ENCODE peak calls at places on chromosomes 2 and 18, in seven cellular contexts. A is foreskin fibroblast, N is HCT116, P is stomach, C is psoas muscle, L is kidney epithelial cell, E is GM23248. B is an unnamed sample.
A peak's percentile ranks its signal among the peaks of the same experiment; 100 is the strongest.

GRCh38 chr18:34222396-34223163 is 2.1 kb downstream of the NOL4 start:
- DNase-seq in A (no peak), P (no peak), L (no peak), N (no peak), C (peak; percentile 51), E (peak; percentile 29), B (no peak)

GRCh38 chr2:138086556-138086955 is 122.3 kb downstream of the HNMT start:
- DNase-seq in C (no peak), L (no peak), N (no peak), E (peak; percentile 30), A (peak; percentile 43), P (no peak), B (no peak)

GRCh38 chr2:153311432-153311831 is 167.1 kb downstream of the RPRM start:
- DNase-seq in A (no peak), E (no peak), C (no peak), N (no peak), P (no peak), L (no peak), B (no peak)

GRCh38 chr18:21110667-21111350 is 804 bp downstream of the ROCK1 start:
- DNase-seq in E (peak; percentile 55), L (no peak), N (no peak), P (peak; percentile 57), C (peak; percentile 64), A (no peak), B (peak; percentile 47)

GRCh38 chr18:35026407-35027061 is 14.7 kb upstream of the MAPRE2 start:
- DNase-seq in P (no peak), L (no peak), E (no peak), A (no peak), N (no peak), C (no peak), B (no peak)

GRCh38 chr2:205571300-205571858 is 110.9 kb upstream of the NRP2 start:
- DNase-seq in C (no peak), P (no peak), E (no peak), A (no peak), L (no peak), N (no peak), B (no peak)

GRCh38 chr2:146837857-146838256 is 1007.0 kb upstream of the ACVR2A start:
- DNase-seq in E (no peak), C (no peak), P (no peak), L (peak; percentile 60), A (no peak), N (no peak), B (no peak)

GRCh38 chr2:74735544-74735943 is 81.5 kb downstream of the SEMA4F start:
- DNase-seq in E (peak; percentile 27), P (no peak), L (no peak), N (no peak), A (no peak), C (no peak), B (no peak)

GRCh38 chr18:49492694-49493033 is 5.6 kb upstream of the C18orf32 start:
- DNase-seq in N (no peak), E (no peak), P (no peak), L (no peak), A (no peak), C (no peak), B (no peak)

GRCh38 chr18:48535956-48536355 is 2.9 kb upstream of the CTIF start:
- DNase-seq in E (no peak), P (no peak), C (no peak), A (no peak), N (no peak), L (no peak), B (no peak)

GRCh38 chr2:8525582-8526402 is 156.1 kb upstream of the ID2 start:
- DNase-seq in L (peak; percentile 55), E (no peak), P (peak; percentile 93), C (peak; percentile 82), A (no peak), N (no peak), B (peak; percentile 89)

GRCh38 chr2:158969717-158970521 is 1.5 kb downstream of the TANC1 start:
- DNase-seq in C (peak; percentile 53), P (peak; percentile 63), N (no peak), E (peak; percentile 58), A (no peak), L (no peak), B (peak; percentile 49)

GRCh38 chr2:25109822-25110221 is 58.6 kb downstream of the POMC start:
- DNase-seq in A (no peak), C (no peak), P (no peak), E (no peak), N (no peak), L (no peak), B (no peak)

GRCh38 chr2:36058953-36059352 is 296.6 kb upstream of the CRIM1 start:
- DNase-seq in L (no peak), N (no peak), C (no peak), E (peak; percentile 7), P (no peak), A (no peak), B (no peak)

GRCh38 chr2:40507429-40507828 is 55.5 kb upstream of the SLC8A1 start:
- DNase-seq in A (no peak), E (no peak), L (no peak), P (no peak), N (no peak), C (no peak), B (no peak)

GRCh38 chr2:40511661-40512213 is 59.8 kb upstream of the SLC8A1 start:
- DNase-seq in C (peak; percentile 42), P (no peak), E (peak; percentile 82), N (no peak), A (peak; percentile 84), L (no peak), B (peak; percentile 30)

GRCh38 chr2:40516604-40517003 is 64.7 kb upstream of the SLC8A1 start:
- DNase-seq in P (no peak), L (no peak), A (no peak), N (no peak), C (no peak), E (no peak), B (no peak)

DNA sequence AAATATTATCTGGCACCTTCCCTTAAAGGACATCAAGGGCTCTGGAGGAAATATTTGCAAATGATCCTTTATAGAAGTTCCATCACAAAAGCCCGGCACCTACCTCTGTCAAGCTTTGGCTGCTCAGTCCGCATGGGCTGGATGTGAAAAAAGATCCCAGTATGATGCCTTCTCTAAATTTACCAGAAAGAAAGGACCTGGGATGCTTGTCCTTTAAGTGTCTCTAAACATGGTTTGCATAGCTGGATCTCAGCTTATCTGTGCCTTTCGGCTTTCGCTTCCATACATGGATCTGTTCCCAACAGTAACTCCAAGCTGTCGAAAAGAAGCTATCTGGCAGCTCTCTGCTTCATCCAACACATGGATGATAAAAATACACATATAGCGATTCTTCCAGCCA is 60.4 kb upstream of the SLC8A1 start:
- DNase-seq in L (no peak), E (no peak), A (no peak), N (no peak), P (no peak), C (no peak), B (no peak)
- H3K4me3 ChIP-seq in L (no peak overlapping the region), E (peak overlapping the region; percentile 66), A (peak overlapping the region; percentile 19), N (no peak overlapping the region), P (peak overlapping the region; percentile 29), C (peak overlapping the region; percentile 55), B (no peak overlapping the region)

DNA sequence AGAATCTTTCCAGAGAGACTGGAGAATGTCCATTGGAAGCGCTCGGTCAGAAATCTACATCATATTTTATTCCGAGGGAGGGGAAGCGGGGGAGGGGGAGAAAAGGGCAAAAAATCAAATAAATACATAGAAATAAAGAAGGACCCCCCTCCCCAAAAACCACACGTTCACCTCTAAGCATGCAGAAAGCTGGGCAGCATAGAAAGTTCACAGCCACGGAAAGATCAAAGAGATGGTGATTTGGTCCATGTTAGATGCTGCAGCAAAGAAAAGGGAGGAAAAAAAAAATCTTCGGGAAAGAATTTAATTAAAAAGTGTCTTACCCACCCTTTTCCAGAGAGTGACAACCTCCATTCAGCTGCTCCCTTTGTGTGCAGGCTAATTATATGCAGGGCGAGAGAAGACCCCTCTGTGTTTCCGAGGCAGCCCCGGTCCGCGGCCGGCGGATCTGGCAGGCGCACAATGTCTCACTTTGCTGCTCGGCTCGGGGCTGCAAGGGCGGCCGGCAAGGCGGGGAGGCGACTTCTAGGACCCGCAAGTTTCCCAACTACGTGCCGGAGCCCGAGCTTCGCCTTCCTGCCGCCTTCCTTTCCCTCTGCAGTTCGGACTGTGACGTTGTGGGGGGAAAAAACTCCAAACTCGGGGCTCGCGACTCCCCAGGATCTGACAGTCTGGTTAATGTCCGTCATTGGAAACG is 579 bp downstream of the LRRTM1 start:
- DNase-seq in N (no peak), P (no peak), E (peak; percentile 9), L (no peak), A (no peak), C (peak; percentile 41), B (no peak)
- H3K4me3 ChIP-seq in N (no peak overlapping the region), P (peak overlapping the region; percentile 38), E (no peak overlapping the region), L (peak overlapping the region; percentile 45), A (no peak overlapping the region), C (peak overlapping the region; percentile 49), B (no peak overlapping the region)

DNA sequence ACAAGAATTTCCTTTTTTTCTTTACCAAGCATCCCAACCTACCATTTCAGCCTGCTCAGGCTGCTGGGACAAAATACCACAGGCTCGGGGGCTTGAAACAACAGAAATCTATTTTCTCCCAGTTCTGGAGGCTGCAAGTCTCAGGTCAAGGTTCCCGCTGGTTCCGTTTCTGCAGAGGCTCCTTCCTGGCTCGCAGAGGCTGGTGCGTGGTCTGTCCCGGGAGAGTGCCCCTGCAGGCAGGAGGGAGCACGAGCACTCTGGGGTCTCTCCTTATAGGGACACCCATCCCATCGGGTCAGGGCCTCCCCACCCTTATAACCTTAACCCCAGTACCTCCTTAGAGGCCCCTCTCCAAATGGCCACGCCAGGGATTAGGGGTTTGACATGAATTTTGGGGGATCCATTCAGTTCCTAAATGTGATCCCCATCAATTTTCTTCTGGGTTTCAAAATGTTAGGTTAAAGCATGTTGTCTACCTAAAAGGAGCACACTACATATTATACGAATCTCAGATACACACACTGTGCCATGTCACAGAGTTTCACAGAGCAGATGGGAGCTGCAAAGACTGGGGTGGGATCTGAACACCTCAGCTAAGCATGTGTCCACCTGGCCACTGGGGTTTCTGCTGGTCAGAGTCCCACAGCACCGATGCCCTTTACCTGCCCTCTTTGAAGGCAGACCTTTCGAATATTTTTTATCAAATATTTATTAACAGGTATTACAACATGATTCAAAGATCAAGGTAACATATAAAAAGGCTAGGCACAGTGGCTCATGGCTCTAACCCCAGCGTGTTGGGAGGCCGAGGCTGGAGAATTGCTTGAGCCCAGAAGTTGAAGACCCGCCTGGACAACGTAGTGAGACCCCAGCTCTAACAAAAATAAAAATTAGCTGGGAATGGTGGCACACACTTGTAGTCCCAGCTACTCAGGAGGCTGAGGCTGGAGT is 17.6 kb upstream of the ADI1 start:
- DNase-seq in N (peak; percentile 26), A (peak; percentile 34), C (peak; percentile 71), L (no peak), P (no peak), E (peak; percentile 83), B (peak; percentile 53)
- H3K4me3 ChIP-seq in N (peak overlapping the region; percentile 64), A (peak overlapping the region; percentile 39), C (peak overlapping the region; percentile 59), L (peak overlapping the region; percentile 38), P (peak overlapping the region; percentile 26), E (peak overlapping the region; percentile 69), B (no peak overlapping the region)

GRCh38 chr2:112768432-112768831 is 4.0 kb upstream of the CKAP2L start:
- DNase-seq in C (no peak), L (no peak), E (peak; percentile 44), A (peak; percentile 36), P (no peak), N (no peak), B (no peak)

GRCh38 chr2:112764071-112765044 is at the start of gene CKAP2L:
- DNase-seq in E (peak; percentile 100), P (peak; percentile 96), C (peak; percentile 97), A (peak; percentile 98), N (peak; percentile 96), L (peak; percentile 98), B (peak; percentile 97)

GRCh38 chr2:112765251-112765650 is 842 bp upstream of the CKAP2L start:
- DNase-seq in N (no peak), L (no peak), A (no peak), C (no peak), E (peak; percentile 11), P (no peak), B (no peak)

GRCh38 chr2:112772322-112772721 is 7.9 kb upstream of the CKAP2L start:
- DNase-seq in L (no peak), P (no peak), A (no peak), E (no peak), N (no peak), C (no peak), B (no peak)

GRCh38 chr2:112767693-112768380 is 3.4 kb upstream of the CKAP2L start:
- DNase-seq in N (no peak), C (no peak), P (no peak), E (peak; percentile 15), A (no peak), L (no peak), B (no peak)
- H3K4me3 ChIP-seq in N (no peak overlapping the region), C (peak overlapping the region; percentile 1), P (no peak overlapping the region), E (peak overlapping the region; percentile 24), A (no peak overlapping the region), L (no peak overlapping the region), B (no peak overlapping the region)

B was measured in lung.